ENCODE peak calls at places on chromosomes 13 and 19, in eight cellular contexts. One of them, this sample, is unnamed.

GRCh38 chr19:33641956-33642498 is 20.3 kb downstream of the CHST8 start:
- DNase-seq in fibroblast of pulmonary artery: no peak
- DNase-seq in anterior cingulate cortex: no peak
- DNase-seq in thoracic aorta: no peak
- DNase-seq in pons: no peak
- DNase-seq in activated CD4-positive, alpha-beta T cell treated with anti-CD3 and anti-CD28 coated beads for 48 hours: no peak
- DNase-seq in kidney glomerular epithelial cell: no peak
- DNase-seq in stimulated activated CD8-positive, alpha-beta memory T cell treated with anti-CD3 and anti-CD28 coated beads, Interleukin-15, amount 100 ng/mL, for 4 hours: no peak
- DNase-seq in this sample: peak; percentile 22

GRCh38 chr19:4098493-4098892 is 25.4 kb downstream of the MAP2K2 start:
- DNase-seq in fibroblast of pulmonary artery: no peak
- DNase-seq in anterior cingulate cortex: no peak
- DNase-seq in thoracic aorta: no peak
- DNase-seq in pons: no peak
- DNase-seq in activated CD4-positive, alpha-beta T cell treated with anti-CD3 and anti-CD28 coated beads for 48 hours: no peak
- DNase-seq in kidney glomerular epithelial cell: no peak
- DNase-seq in stimulated activated CD8-positive, alpha-beta memory T cell treated with anti-CD3 and anti-CD28 coated beads, Interleukin-15, amount 100 ng/mL, for 4 hours: no peak
- DNase-seq in this sample: no peak

GRCh38 chr19:18596752-18597157 is 8.2 kb downstream of the REX1BD start:
- DNase-seq in fibroblast of pulmonary artery: peak; percentile 35
- DNase-seq in anterior cingulate cortex: no peak
- DNase-seq in thoracic aorta: no peak
- DNase-seq in pons: no peak
- DNase-seq in activated CD4-positive, alpha-beta T cell treated with anti-CD3 and anti-CD28 coated beads for 48 hours: no peak
- DNase-seq in kidney glomerular epithelial cell: no peak
- DNase-seq in stimulated activated CD8-positive, alpha-beta memory T cell treated with anti-CD3 and anti-CD28 coated beads, Interleukin-15, amount 100 ng/mL, for 4 hours: no peak
- DNase-seq in this sample: peak; percentile 62

GRCh38 chr19:1407662-1408299 is 395 bp downstream of the DAZAP1 start:
- DNase-seq in fibroblast of pulmonary artery: no peak
- DNase-seq in anterior cingulate cortex: peak; percentile 48
- DNase-seq in thoracic aorta: no peak
- DNase-seq in pons: no peak
- DNase-seq in activated CD4-positive, alpha-beta T cell treated with anti-CD3 and anti-CD28 coated beads for 48 hours: peak; percentile 37
- DNase-seq in kidney glomerular epithelial cell: no peak
- DNase-seq in stimulated activated CD8-positive, alpha-beta memory T cell treated with anti-CD3 and anti-CD28 coated beads, Interleukin-15, amount 100 ng/mL, for 4 hours: no peak
- DNase-seq in this sample: no peak

GRCh38 chr19:54535601-54536000 is 33.0 kb downstream of the LAIR2 start:
- DNase-seq in fibroblast of pulmonary artery: no peak
- DNase-seq in anterior cingulate cortex: no peak
- DNase-seq in thoracic aorta: no peak
- DNase-seq in pons: no peak
- DNase-seq in activated CD4-positive, alpha-beta T cell treated with anti-CD3 and anti-CD28 coated beads for 48 hours: no peak
- DNase-seq in kidney glomerular epithelial cell: no peak
- DNase-seq in stimulated activated CD8-positive, alpha-beta memory T cell treated with anti-CD3 and anti-CD28 coated beads, Interleukin-15, amount 100 ng/mL, for 4 hours: no peak
- DNase-seq in this sample: no peak

GRCh38 chr13:82115391-82115790 is 1766.9 kb downstream of the SLITRK1 start:
- DNase-seq in fibroblast of pulmonary artery: no peak
- DNase-seq in anterior cingulate cortex: no peak
- DNase-seq in thoracic aorta: no peak
- DNase-seq in pons: no peak
- DNase-seq in activated CD4-positive, alpha-beta T cell treated with anti-CD3 and anti-CD28 coated beads for 48 hours: no peak
- DNase-seq in kidney glomerular epithelial cell: no peak
- DNase-seq in stimulated activated CD8-positive, alpha-beta memory T cell treated with anti-CD3 and anti-CD28 coated beads, Interleukin-15, amount 100 ng/mL, for 4 hours: no peak
- DNase-seq in this sample: no peak

GRCh38 chr19:13503570-13504235 is 2.6 kb downstream of the CACNA1A start:
- DNase-seq in fibroblast of pulmonary artery: no peak
- DNase-seq in anterior cingulate cortex: no peak
- DNase-seq in thoracic aorta: no peak
- DNase-seq in pons: no peak
- DNase-seq in activated CD4-positive, alpha-beta T cell treated with anti-CD3 and anti-CD28 coated beads for 48 hours: no peak
- DNase-seq in kidney glomerular epithelial cell: no peak
- DNase-seq in stimulated activated CD8-positive, alpha-beta memory T cell treated with anti-CD3 and anti-CD28 coated beads, Interleukin-15, amount 100 ng/mL, for 4 hours: no peak
- DNase-seq in this sample: no peak

GRCh38 chr13:30165071-30165470 is 142.3 kb downstream of the KATNAL1 start:
- DNase-seq in fibroblast of pulmonary artery: no peak
- DNase-seq in anterior cingulate cortex: no peak
- DNase-seq in thoracic aorta: no peak
- DNase-seq in pons: no peak
- DNase-seq in activated CD4-positive, alpha-beta T cell treated with anti-CD3 and anti-CD28 coated beads for 48 hours: no peak
- DNase-seq in kidney glomerular epithelial cell: no peak
- DNase-seq in stimulated activated CD8-positive, alpha-beta memory T cell treated with anti-CD3 and anti-CD28 coated beads, Interleukin-15, amount 100 ng/mL, for 4 hours: no peak
- DNase-seq in this sample: no peak

GRCh38 chr13:78045916-78046315 is 127.3 kb upstream of the EDNRB start:
- DNase-seq in fibroblast of pulmonary artery: peak; percentile 48
- DNase-seq in anterior cingulate cortex: no peak
- DNase-seq in thoracic aorta: no peak
- DNase-seq in pons: no peak
- DNase-seq in activated CD4-positive, alpha-beta T cell treated with anti-CD3 and anti-CD28 coated beads for 48 hours: no peak
- DNase-seq in kidney glomerular epithelial cell: no peak
- DNase-seq in stimulated activated CD8-positive, alpha-beta memory T cell treated with anti-CD3 and anti-CD28 coated beads, Interleukin-15, amount 100 ng/mL, for 4 hours: no peak
- DNase-seq in this sample: no peak

GRCh38 chr19:2051771-2052704 is 994 bp upstream of the MKNK2 start:
- DNase-seq in fibroblast of pulmonary artery: no peak
- DNase-seq in anterior cingulate cortex: peak; percentile 35
- DNase-seq in thoracic aorta: no peak
- DNase-seq in pons: no peak
- DNase-seq in activated CD4-positive, alpha-beta T cell treated with anti-CD3 and anti-CD28 coated beads for 48 hours: peak; percentile 60
- DNase-seq in kidney glomerular epithelial cell: no peak
- DNase-seq in stimulated activated CD8-positive, alpha-beta memory T cell treated with anti-CD3 and anti-CD28 coated beads, Interleukin-15, amount 100 ng/mL, for 4 hours: no peak
- DNase-seq in this sample: no peak

GRCh38 chr13:45242070-45242469 is 41.2 kb upstream of the KCTD4 start:
- DNase-seq in fibroblast of pulmonary artery: peak; percentile 65
- DNase-seq in anterior cingulate cortex: no peak
- DNase-seq in thoracic aorta: no peak
- DNase-seq in pons: no peak
- DNase-seq in activated CD4-positive, alpha-beta T cell treated with anti-CD3 and anti-CD28 coated beads for 48 hours: no peak
- DNase-seq in kidney glomerular epithelial cell: no peak
- DNase-seq in stimulated activated CD8-positive, alpha-beta memory T cell treated with anti-CD3 and anti-CD28 coated beads, Interleukin-15, amount 100 ng/mL, for 4 hours: no peak
- DNase-seq in this sample: no peak

GRCh38 chr19:10927691-10928562 is 512 bp downstream of the YIPF2 start:
- DNase-seq in fibroblast of pulmonary artery: no peak
- DNase-seq in anterior cingulate cortex: no peak
- DNase-seq in thoracic aorta: no peak
- DNase-seq in pons: no peak
- DNase-seq in activated CD4-positive, alpha-beta T cell treated with anti-CD3 and anti-CD28 coated beads for 48 hours: peak; percentile 21
- DNase-seq in kidney glomerular epithelial cell: no peak
- DNase-seq in stimulated activated CD8-positive, alpha-beta memory T cell treated with anti-CD3 and anti-CD28 coated beads, Interleukin-15, amount 100 ng/mL, for 4 hours: no peak
- DNase-seq in this sample: no peak

GRCh38 chr19:29893606-29894284 is 48.3 kb upstream of the URI1 start:
- DNase-seq in fibroblast of pulmonary artery: no peak
- DNase-seq in anterior cingulate cortex: no peak
- DNase-seq in thoracic aorta: no peak
- DNase-seq in pons: no peak
- DNase-seq in activated CD4-positive, alpha-beta T cell treated with anti-CD3 and anti-CD28 coated beads for 48 hours: no peak
- DNase-seq in kidney glomerular epithelial cell: no peak
- DNase-seq in stimulated activated CD8-positive, alpha-beta memory T cell treated with anti-CD3 and anti-CD28 coated beads, Interleukin-15, amount 100 ng/mL, for 4 hours: no peak
- DNase-seq in this sample: no peak

GRCh38 chr19:36060430-36060829 is 5.7 kb downstream of the WDR62 start:
- DNase-seq in fibroblast of pulmonary artery: peak; percentile 79
- DNase-seq in anterior cingulate cortex: peak; percentile 70
- DNase-seq in thoracic aorta: no peak
- DNase-seq in pons: peak; percentile 82
- DNase-seq in activated CD4-positive, alpha-beta T cell treated with anti-CD3 and anti-CD28 coated beads for 48 hours: peak; percentile 31
- DNase-seq in kidney glomerular epithelial cell: peak; percentile 37
- DNase-seq in stimulated activated CD8-positive, alpha-beta memory T cell treated with anti-CD3 and anti-CD28 coated beads, Interleukin-15, amount 100 ng/mL, for 4 hours: no peak
- DNase-seq in this sample: no peak

GRCh38 chr13:69567514-69567913 is 540.1 kb upstream of the ATXN8OS start:
- DNase-seq in fibroblast of pulmonary artery: no peak
- DNase-seq in anterior cingulate cortex: no peak
- DNase-seq in thoracic aorta: no peak
- DNase-seq in pons: no peak
- DNase-seq in activated CD4-positive, alpha-beta T cell treated with anti-CD3 and anti-CD28 coated beads for 48 hours: no peak
- DNase-seq in kidney glomerular epithelial cell: no peak
- DNase-seq in stimulated activated CD8-positive, alpha-beta memory T cell treated with anti-CD3 and anti-CD28 coated beads, Interleukin-15, amount 100 ng/mL, for 4 hours: no peak
- DNase-seq in this sample: no peak